ENCODE peak calls at places on chromosome 10, in nine cellular contexts. O is tibial artery, L is kidney epithelial cell, M is OCI-LY7, B is right lobe of liver, U is endodermal cell, X is upper lobe of right lung, A is ascending aorta, G is A549. Q is an unnamed sample.

GRCh38 chr10:13311177-13311575 is 11.3 kb upstream of the PHYH start:
- DNase-seq in L (no peak), X (no peak), G (no peak), O (no peak), A (no peak), M (no peak), B (no peak), U (no peak), Q (no peak)

GRCh38 chr10:78328592-78329404 is 295.1 kb downstream of the RPS24 start:
- DNase-seq in M (no peak), A (peak; percentile 42), X (no peak), B (no peak), U (no peak), L (no peak), G (no peak), O (peak; percentile 29), Q (no peak)

GRCh38 chr10:71213761-71214440 is 1.5 kb downstream of the UNC5B start:
- DNase-seq in B (no peak), X (peak; percentile 63), A (peak; percentile 65), L (no peak), O (peak; percentile 76), M (no peak), G (peak; percentile 33), U (peak; percentile 82), Q (peak; percentile 73)

GRCh38 chr10:51895209-51895608 is 195.8 kb upstream of the CSTF2T start:
- DNase-seq in M (no peak), A (peak; percentile 87), L (no peak), B (no peak), O (peak; percentile 85), U (no peak), X (no peak), G (no peak), Q (no peak)

GRCh38 chr10:43048301-43049051 is 28.4 kb upstream of the RET start:
- DNase-seq in A (peak; percentile 52), L (no peak), M (no peak), O (peak; percentile 40), G (no peak), X (peak; percentile 35), U (peak; percentile 24), B (peak; percentile 24), Q (no peak)

GRCh38 chr10:62231371-62231770 is 37.3 kb downstream of the RTKN2 start:
- DNase-seq in G (no peak), O (no peak), X (no peak), A (no peak), M (no peak), L (peak; percentile 45), B (no peak), U (no peak), Q (no peak)

GRCh38 chr10:121559321-121559720 is 38.9 kb downstream of the FGFR2 start:
- DNase-seq in X (no peak), A (no peak), B (no peak), L (no peak), U (no peak), M (no peak), G (no peak), O (no peak), Q (no peak)

GRCh38 chr10:132040046-132040445 is 25.7 kb upstream of the JAKMIP3 start:
- DNase-seq in M (no peak), X (no peak), L (no peak), B (no peak), A (no peak), U (no peak), O (no peak), G (no peak), Q (no peak)

GRCh38 chr10:44046605-44047004 is 338.3 kb downstream of the CXCL12 start:
- DNase-seq in B (no peak), A (no peak), O (no peak), L (no peak), X (no peak), U (peak; percentile 55), G (no peak), M (no peak), Q (no peak)

GRCh38 chr10:48526371-48526821 is 78.5 kb downstream of the ARHGAP22 start:
- DNase-seq in G (no peak), L (peak; percentile 61), O (peak; percentile 15), U (peak; percentile 51), X (no peak), M (no peak), B (no peak), A (peak; percentile 37), Q (peak; percentile 75)

GRCh38 chr10:74040200-74041126 is 42.5 kb downstream of the VCL start:
- DNase-seq in U (no peak), X (no peak), B (no peak), O (no peak), M (no peak), G (no peak), L (no peak), A (no peak), Q (no peak)

DNA sequence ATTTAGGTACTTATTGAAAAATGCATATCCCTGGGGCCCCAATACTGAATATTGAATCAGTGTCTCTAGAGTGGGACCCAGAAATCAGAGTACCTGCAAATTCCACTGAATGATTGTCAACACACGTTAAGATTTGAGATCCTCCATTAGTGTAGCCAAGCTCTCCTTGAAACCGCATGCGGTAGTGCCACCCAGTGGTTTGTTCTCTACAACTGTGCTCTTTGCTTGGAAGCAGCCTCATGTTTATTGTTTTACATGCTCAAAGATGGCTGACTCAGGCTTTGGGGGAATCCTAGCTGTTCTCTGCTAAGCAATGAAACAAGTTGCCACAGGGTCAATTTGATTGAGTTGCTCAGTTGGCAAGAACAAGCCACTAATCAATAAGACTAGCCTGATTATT is 340.2 kb upstream of the CELF2 start:
- DNase-seq in M (peak; percentile 39), B (no peak), L (peak; percentile 9), G (no peak), U (peak; percentile 91), X (peak; percentile 74), A (peak; percentile 66), O (peak; percentile 76), Q (peak; percentile 46)
- TF ChIP-seq CTCF in M (peak; percentile 68), B (peak; percentile 21), L (peak; percentile 41), G (no peak), U (peak; percentile 87), X (peak; percentile 59), A (peak; percentile 36), O (peak; percentile 61), Q (peak; percentile 70)

GRCh38 chr10:3622427-3622826 is 162.6 kb downstream of the KLF6 start:
- DNase-seq in L (no peak), M (peak; percentile 44), U (no peak), G (no peak), X (no peak), B (no peak), A (no peak), O (no peak), Q (no peak)

GRCh38 chr10:3625959-3626751 is 158.9 kb downstream of the KLF6 start:
- DNase-seq in L (peak; percentile 45), G (no peak), M (peak; percentile 91), X (no peak), B (no peak), O (no peak), A (no peak), U (no peak), Q (no peak)

GRCh38 chr10:3623746-3624145 is 161.3 kb downstream of the KLF6 start:
- DNase-seq in A (peak; percentile 75), G (no peak), M (peak; percentile 92), U (no peak), X (no peak), B (no peak), L (no peak), O (no peak), Q (peak; percentile 79)

GRCh38 chr10:3622845-3623621 is 162.0 kb downstream of the KLF6 start:
- DNase-seq in O (no peak), U (no peak), B (no peak), X (no peak), M (peak; percentile 69), A (no peak), L (no peak), G (no peak), Q (no peak)

GRCh38 chr10:3624367-3624766 is 160.6 kb downstream of the KLF6 start:
- DNase-seq in X (no peak), U (no peak), A (peak; percentile 78), O (peak; percentile 77), G (no peak), B (no peak), M (peak; percentile 52), L (no peak), Q (peak; percentile 22)
- H3K4me3 ChIP-seq in X (no peak overlapping the region), U (no peak overlapping the region), A (peak overlapping the region; percentile 42), O (peak overlapping the region; percentile 23), G (no peak overlapping the region), B (no peak overlapping the region), M (peak overlapping the region; percentile 57), L (no peak overlapping the region), Q (no peak overlapping the region)

DNA sequence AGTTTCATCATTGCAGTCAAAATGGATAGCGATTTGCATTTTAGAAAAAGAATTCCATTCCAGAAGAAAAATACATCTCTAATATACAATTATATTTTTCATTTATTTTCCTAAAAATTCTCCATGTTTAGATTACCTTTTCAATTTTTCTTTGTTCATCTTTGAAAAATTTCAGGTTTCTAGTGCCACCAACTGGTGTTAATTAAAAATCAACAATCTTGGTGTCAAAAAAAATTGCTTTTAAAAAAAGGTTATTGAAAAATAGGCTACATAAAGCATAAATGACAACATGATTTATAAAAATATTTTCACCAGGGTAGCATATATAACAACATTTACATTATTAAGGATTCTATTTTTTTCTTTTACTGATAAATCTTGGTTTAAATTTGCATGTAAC is 53.0 kb downstream of the CCDC186 start:
- DNase-seq in B (no peak), A (no peak), X (no peak), G (no peak), U (no peak), M (no peak), L (no peak), O (no peak), Q (no peak)
- TF ChIP-seq CTCF in B (no peak), A (no peak), X (no peak), G (no peak), U (no peak), M (peak; percentile 71), L (no peak), O (no peak), Q (no peak)

GRCh38 chr10:124270940-124271339 is 147.8 kb downstream of the OAT start:
- DNase-seq in L (no peak), G (no peak), O (no peak), U (no peak), B (peak; percentile 6), M (no peak), A (no peak), X (no peak), Q (no peak)
- H3K4me3 ChIP-seq in L (no peak overlapping the region), G (no peak overlapping the region), O (no peak overlapping the region), U (no peak overlapping the region), B (no peak overlapping the region), M (no peak overlapping the region), A (no peak overlapping the region), X (no peak overlapping the region), Q (no peak overlapping the region)

DNA sequence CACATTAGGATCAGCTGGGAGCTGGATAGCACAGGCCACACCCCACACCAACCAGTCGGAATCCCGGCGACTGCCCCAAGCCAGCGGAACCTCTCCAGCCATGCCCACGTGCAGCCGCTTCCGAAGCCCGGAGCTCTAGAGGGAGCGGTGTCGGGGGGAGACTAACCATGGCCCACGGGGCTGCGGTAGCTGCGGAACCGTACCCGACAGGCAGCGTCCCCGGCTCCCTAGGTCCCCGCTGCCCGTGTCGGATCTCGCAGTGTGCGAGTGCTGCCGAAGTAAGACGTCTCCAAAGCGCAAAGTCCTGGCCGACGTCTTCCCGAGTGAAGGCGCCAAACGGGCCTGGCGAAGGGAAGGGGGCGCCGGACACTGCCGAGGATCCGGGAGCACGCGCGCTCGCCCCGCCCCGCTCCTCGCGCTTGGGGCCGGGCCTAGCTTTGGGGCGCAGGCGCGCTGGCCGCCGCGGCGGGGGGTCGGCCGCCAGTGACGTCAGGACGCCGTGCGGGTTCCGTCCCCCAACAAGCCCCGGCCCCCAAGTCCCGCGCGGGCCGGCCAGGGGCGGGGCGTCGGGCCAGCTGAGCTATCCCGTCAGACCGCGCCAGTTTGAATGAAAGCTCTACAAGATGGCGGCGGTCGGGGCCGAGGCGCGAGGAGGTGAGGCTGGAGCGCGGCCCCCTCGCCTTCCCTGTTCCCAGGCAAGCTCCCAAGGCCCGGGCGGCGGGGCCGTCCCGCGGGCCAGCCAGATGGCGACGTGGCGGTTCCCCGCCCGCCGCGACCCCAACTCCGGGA is at the start of gene SUV39H2:
- DNase-seq in A (peak; percentile 97), U (peak; percentile 98), O (peak; percentile 97), M (peak; percentile 96), L (peak; percentile 71), G (peak; percentile 96), B (peak; percentile 97), X (peak; percentile 98), Q (peak; percentile 70)
- TF ChIP-seq CTCF in A (no peak), U (no peak), O (no peak), M (no peak), L (peak; percentile 5), G (no peak), B (peak; percentile 23), X (no peak), Q (no peak)